ENCODE peak calls at places on chromosomes 7 and 10, in seven cellular contexts. E is mucosa of descending colon, G is osteocyte, U is left ventricle myocardium inferior, H is fibroblast of the aortic adventitia, C is GM23338, W is upper lobe of right lung. L is an unnamed sample.

GRCh38 chr10:865924-866576 is 65.5 kb downstream of the LARP4B start:
- DNase-seq in E (no peak), G (no peak), U (no peak), H (no peak), C (no peak), W (no peak), L (no peak)

GRCh38 chr10:4086041-4086886 is 301.3 kb upstream of the KLF6 start:
- DNase-seq in E (no peak), G (no peak), U (no peak), H (peak), C (no peak), W (no peak), L (no peak)

GRCh38 chr10:100019824-100020160 is 10.0 kb upstream of the DNMBP start:
- DNase-seq in E (no peak), G (no peak), U (no peak), H (peak), C (peak), W (no peak), L (no peak)

GRCh38 chr10:114613237-114613979 is 44.7 kb downstream of the ABLIM1 start:
- DNase-seq in E (peak), G (no peak), U (no peak), H (no peak), C (no peak), W (no peak), L (no peak)

GRCh38 chr7:38673795-38674194 is 42.6 kb upstream of the AMPH start:
- DNase-seq in E (no peak), G (no peak), U (no peak), H (peak), C (no peak), W (no peak), L (no peak)

GRCh38 chr7:45709168-45710034 is 135.2 kb downstream of the ADCY1 start:
- DNase-seq in E (no peak), G (peak), U (peak), H (peak), C (no peak), W (peak), L (no peak)

GRCh38 chr10:114334301-114334700 is 70.0 kb downstream of the AFAP1L2 start:
- DNase-seq in E (no peak), G (no peak), U (no peak), H (no peak), C (peak), W (no peak), L (no peak)

GRCh38 chr10:96683065-96683464 is 37.2 kb downstream of the PIK3AP1 start:
- DNase-seq in E (no peak), G (no peak), U (no peak), H (peak), C (no peak), W (no peak), L (no peak)

GRCh38 chr10:1412531-1413189 is 324.7 kb downstream of the ADARB2 start:
- DNase-seq in E (no peak), G (peak), U (no peak), H (no peak), C (no peak), W (no peak), L (no peak)

GRCh38 chr7:95608344-95609173 is 12.2 kb upstream of the PDK4 start:
- DNase-seq in E (peak), G (peak), U (peak), H (peak), C (peak), W (peak), L (peak)

GRCh38 chr7:127578036-127578684 is 7.2 kb downstream of the GCC1 start:
- DNase-seq in E (no peak), G (no peak), U (no peak), H (peak), C (peak), W (no peak), L (no peak)
- TF ChIP-seq CTCF in E (no peak), G (peak), U (no peak), H (peak), C (peak), W (no peak), L (peak)

GRCh38 chr10:62818426-62819011 is 2.4 kb upstream of the EGR2 start:
- DNase-seq in E (peak), G (no peak), U (no peak), H (no peak), C (peak), W (peak), L (peak)
- TF ChIP-seq CTCF in E (no peak), G (peak), U (no peak), H (no peak), C (no peak), W (no peak), L (peak)

DNA sequence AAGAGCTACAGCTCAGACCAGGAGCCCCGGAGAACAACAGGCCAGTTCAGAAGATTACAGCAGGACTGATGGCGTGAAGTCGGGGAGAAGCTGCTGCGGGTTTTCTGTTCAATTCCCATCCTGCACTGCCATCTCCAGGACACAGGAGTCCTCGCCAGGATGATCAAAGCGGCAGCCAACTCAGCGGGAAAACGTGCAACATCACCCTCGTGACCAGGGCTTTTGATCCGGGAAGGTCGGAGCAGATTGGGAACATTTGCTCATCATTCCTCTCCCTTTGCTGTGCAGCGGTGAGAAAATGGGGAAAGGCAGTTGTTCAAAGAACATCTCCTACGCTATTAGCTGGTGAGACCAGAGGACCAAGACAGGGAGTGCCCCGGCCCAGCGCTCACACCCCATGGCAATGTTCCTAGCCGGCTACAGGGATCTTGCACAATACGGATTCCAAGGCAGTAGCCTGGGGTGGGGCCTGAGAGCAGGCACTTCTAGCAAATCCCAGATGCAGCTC is 50.4 kb upstream of the FOXK1 start:
- DNase-seq in E (peak), G (no peak), U (peak), H (peak), C (peak), W (peak), L (peak)
- TF ChIP-seq CTCF in E (peak), G (peak), U (peak), H (peak), C (peak), W (peak), L (peak)

GRCh38 chr10:68576118-68576517 is 16.0 kb downstream of the TET1 start:
- DNase-seq in E (no peak), G (no peak), U (no peak), H (no peak), C (peak), W (no peak), L (no peak)
- TF ChIP-seq CTCF in E (no peak), G (peak), U (no peak), H (no peak), C (peak), W (no peak), L (peak)

GRCh38 chr10:71646592-71647292 is 72.8 kb downstream of the C10orf105 start:
- DNase-seq in E (no peak), G (no peak), U (no peak), H (no peak), C (no peak), W (no peak), L (no peak)
- TF ChIP-seq CTCF in E (no peak), G (no peak), U (no peak), H (no peak), C (no peak), W (no peak), L (no peak)

GRCh38 chr7:88350118-88350517 is 43.4 kb upstream of the STEAP4 start:
- DNase-seq in E (no peak), G (no peak), U (no peak), H (no peak), C (no peak), W (no peak), L (no peak)

GRCh38 chr7:88346357-88346756 is 39.7 kb upstream of the STEAP4 start:
- DNase-seq in E (no peak), G (no peak), U (no peak), H (no peak), C (no peak), W (no peak), L (no peak)

GRCh38 chr7:88344271-88344670 is 37.6 kb upstream of the STEAP4 start:
- DNase-seq in E (no peak), G (no peak), U (no peak), H (no peak), C (no peak), W (no peak), L (no peak)

GRCh38 chr7:88347098-88347497 is 40.4 kb upstream of the STEAP4 start:
- DNase-seq in E (no peak), G (no peak), U (no peak), H (no peak), C (peak), W (peak), L (no peak)

GRCh38 chr7:88344956-88345832 is 38.5 kb upstream of the STEAP4 start:
- DNase-seq in E (peak), G (no peak), U (peak), H (peak), C (peak), W (peak), L (peak)
- TF ChIP-seq CTCF in E (no peak), G (peak), U (peak), H (peak), C (peak), W (peak), L (peak)

DNA sequence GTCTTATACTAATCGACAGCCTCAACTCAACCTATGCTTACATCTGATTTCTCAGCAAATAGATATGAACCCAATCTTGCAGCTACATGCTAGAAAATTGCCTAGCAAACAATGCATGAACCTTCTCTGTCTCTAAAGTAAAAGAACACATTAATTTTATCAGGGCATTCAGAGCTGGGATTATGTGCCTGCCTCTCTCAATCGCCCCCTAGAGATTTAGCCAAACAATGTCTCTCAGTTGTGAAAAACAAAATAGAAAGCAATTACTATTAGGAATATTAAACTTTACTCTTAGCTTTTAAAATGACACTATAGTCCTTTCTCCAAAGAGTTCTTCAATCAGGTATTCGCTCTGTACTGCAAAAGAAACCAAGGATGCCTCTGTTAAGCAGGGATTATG is 737.1 kb downstream of the PARD3 start:
- DNase-seq in E (no peak), G (no peak), U (no peak), H (no peak), C (no peak), W (no peak), L (no peak)
- TF ChIP-seq CTCF in E (no peak), G (peak), U (peak), H (peak), C (peak), W (no peak), L (no peak)

L was measured in progenitor cell of endocrine pancreas.